ENCODE peak calls at places on chromosomes 11 and 22, in nine cellular contexts. One of them, this sample, is unnamed.

GRCh38 chr22:44773082-44773481 is 20.7 kb downstream of the ARHGAP8 start:
- DNase-seq in endothelial cell of umbilical vein: no peak
- DNase-seq in mammary epithelial cell: no peak
- DNase-seq in fibroblast of lung: no peak
- DNase-seq in MM.1S: no peak
- DNase-seq in HCT116: no peak
- DNase-seq in GM23338: no peak
- DNase-seq in neural progenitor cell: no peak
- DNase-seq in PC-3: no peak
- DNase-seq in this sample: no peak

GRCh38 chr11:114285599-114285998 is 10.6 kb upstream of the NNMT start:
- DNase-seq in endothelial cell of umbilical vein: no peak
- DNase-seq in mammary epithelial cell: no peak
- DNase-seq in fibroblast of lung: peak; percentile 77
- DNase-seq in MM.1S: no peak
- DNase-seq in HCT116: no peak
- DNase-seq in GM23338: peak; percentile 33
- DNase-seq in neural progenitor cell: no peak
- DNase-seq in PC-3: peak; percentile 87
- DNase-seq in this sample: no peak

GRCh38 chr11:125141686-125142535 is 22.6 kb upstream of the PKNOX2 start:
- DNase-seq in endothelial cell of umbilical vein: peak; percentile 52
- DNase-seq in mammary epithelial cell: no peak
- DNase-seq in fibroblast of lung: peak; percentile 16
- DNase-seq in MM.1S: peak; percentile 16
- DNase-seq in HCT116: no peak
- DNase-seq in GM23338: peak; percentile 94
- DNase-seq in neural progenitor cell: peak; percentile 90
- DNase-seq in PC-3: peak; percentile 63
- DNase-seq in this sample: peak; percentile 64

GRCh38 chr11:113896156-113896879 is 8.3 kb upstream of the HTR3B start:
- DNase-seq in endothelial cell of umbilical vein: peak; percentile 34
- DNase-seq in mammary epithelial cell: no peak
- DNase-seq in fibroblast of lung: peak; percentile 6
- DNase-seq in MM.1S: no peak
- DNase-seq in HCT116: peak; percentile 10
- DNase-seq in GM23338: peak; percentile 77
- DNase-seq in neural progenitor cell: peak; percentile 69
- DNase-seq in PC-3: peak; percentile 56
- DNase-seq in this sample: peak; percentile 29

GRCh38 chr22:43381693-43382092 is 30.1 kb upstream of the MPPED1 start:
- DNase-seq in endothelial cell of umbilical vein: no peak
- DNase-seq in mammary epithelial cell: no peak
- DNase-seq in fibroblast of lung: no peak
- DNase-seq in MM.1S: no peak
- DNase-seq in HCT116: no peak
- DNase-seq in GM23338: no peak
- DNase-seq in neural progenitor cell: no peak
- DNase-seq in PC-3: no peak
- DNase-seq in this sample: no peak

GRCh38 chr11:103091441-103091809 is 535 bp downstream of the DCUN1D5 start:
- DNase-seq in endothelial cell of umbilical vein: peak; percentile 34
- DNase-seq in mammary epithelial cell: peak; percentile 37
- DNase-seq in fibroblast of lung: peak; percentile 53
- DNase-seq in MM.1S: peak; percentile 50
- DNase-seq in HCT116: no peak
- DNase-seq in GM23338: peak; percentile 59
- DNase-seq in neural progenitor cell: peak; percentile 58
- DNase-seq in PC-3: peak; percentile 43
- DNase-seq in this sample: peak; percentile 62

GRCh38 chr11:57619331-57619730 is 21.8 kb downstream of the SERPING1 start:
- DNase-seq in endothelial cell of umbilical vein: no peak
- DNase-seq in mammary epithelial cell: no peak
- DNase-seq in fibroblast of lung: no peak
- DNase-seq in MM.1S: no peak
- DNase-seq in HCT116: peak; percentile 35
- DNase-seq in GM23338: peak; percentile 57
- DNase-seq in neural progenitor cell: no peak
- DNase-seq in PC-3: no peak
- DNase-seq in this sample: no peak

GRCh38 chr22:48475661-48476345 is 1351.9 kb downstream of the BRD1 start:
- DNase-seq in endothelial cell of umbilical vein: no peak
- DNase-seq in mammary epithelial cell: no peak
- DNase-seq in fibroblast of lung: no peak
- DNase-seq in MM.1S: no peak
- DNase-seq in HCT116: no peak
- DNase-seq in GM23338: no peak
- DNase-seq in neural progenitor cell: no peak
- DNase-seq in PC-3: no peak
- DNase-seq in this sample: no peak

GRCh38 chr11:12598330-12599256 is 75.6 kb upstream of the TEAD1 start:
- DNase-seq in endothelial cell of umbilical vein: peak; percentile 38
- DNase-seq in mammary epithelial cell: peak; percentile 60
- DNase-seq in fibroblast of lung: peak; percentile 76
- DNase-seq in MM.1S: peak; percentile 37
- DNase-seq in HCT116: no peak
- DNase-seq in GM23338: no peak
- DNase-seq in neural progenitor cell: no peak
- DNase-seq in PC-3: no peak
- DNase-seq in this sample: peak; percentile 51

GRCh38 chr11:122843281-122844150 is 5.2 kb downstream of the CRTAM start:
- DNase-seq in endothelial cell of umbilical vein: no peak
- DNase-seq in mammary epithelial cell: no peak
- DNase-seq in fibroblast of lung: no peak
- DNase-seq in MM.1S: no peak
- DNase-seq in HCT116: no peak
- DNase-seq in GM23338: no peak
- DNase-seq in neural progenitor cell: no peak
- DNase-seq in PC-3: no peak
- DNase-seq in this sample: no peak

DNA sequence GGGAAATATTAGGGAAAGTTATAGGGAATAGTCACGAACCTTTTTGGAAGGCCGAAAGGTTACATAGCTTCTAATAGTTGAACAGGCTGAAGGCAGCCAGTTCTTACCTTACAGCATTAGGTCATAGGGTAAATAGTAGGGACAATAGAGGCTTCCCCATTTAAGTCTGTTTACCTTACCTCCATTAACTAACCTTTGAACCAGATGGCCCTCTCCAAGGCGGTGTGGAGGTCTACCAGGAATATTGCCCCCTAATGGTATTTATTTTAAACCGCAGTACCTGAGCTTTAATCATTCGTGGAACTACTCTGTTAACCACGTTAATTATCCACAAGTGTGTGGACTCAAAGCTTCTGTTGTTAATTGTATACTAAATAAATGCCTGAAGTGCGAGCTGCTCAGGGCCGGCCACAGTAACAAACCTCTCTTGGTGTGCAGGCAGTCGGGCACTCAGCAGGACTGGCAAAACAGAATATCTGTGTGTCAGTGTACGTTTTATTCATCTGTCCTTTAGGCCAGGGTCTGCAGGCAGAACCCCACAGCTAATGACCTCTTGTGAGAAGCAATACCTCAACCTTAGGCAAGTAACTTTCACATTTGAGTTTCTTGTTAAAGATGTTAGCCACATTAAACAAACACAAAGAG is 81.7 kb downstream of the PRCP start:
- DNase-seq in endothelial cell of umbilical vein: no peak
- DNase-seq in mammary epithelial cell: no peak
- DNase-seq in fibroblast of lung: no peak
- DNase-seq in MM.1S: no peak
- DNase-seq in HCT116: no peak
- DNase-seq in GM23338: peak; percentile 72
- DNase-seq in neural progenitor cell: no peak
- DNase-seq in PC-3: no peak
- DNase-seq in this sample: no peak
- TF ChIP-seq CTCF in endothelial cell of umbilical vein: no peak
- TF ChIP-seq CTCF in mammary epithelial cell: no peak
- TF ChIP-seq CTCF in fibroblast of lung: no peak
- TF ChIP-seq CTCF in MM.1S: no peak
- TF ChIP-seq CTCF in HCT116: no peak
- TF ChIP-seq CTCF in GM23338: peak; percentile 26
- TF ChIP-seq CTCF in neural progenitor cell: peak; percentile 33
- TF ChIP-seq CTCF in PC-3: peak; percentile 23
- TF ChIP-seq CTCF in this sample: no peak

GRCh38 chr11:130120045-130120444 is 39.5 kb upstream of the ST14 start:
- DNase-seq in endothelial cell of umbilical vein: no peak
- DNase-seq in mammary epithelial cell: no peak
- DNase-seq in fibroblast of lung: no peak
- DNase-seq in MM.1S: no peak
- DNase-seq in HCT116: no peak
- DNase-seq in GM23338: no peak
- DNase-seq in neural progenitor cell: no peak
- DNase-seq in PC-3: no peak
- DNase-seq in this sample: no peak
- H3K36me3 ChIP-seq in endothelial cell of umbilical vein: peaks cover 10% of the 10 kb centered on the region
- H3K36me3 ChIP-seq in mammary epithelial cell: peaks cover 18% of the 10 kb centered on the region
- H3K36me3 ChIP-seq in fibroblast of lung: peaks cover 8% of the 10 kb centered on the region
- H3K36me3 ChIP-seq in MM.1S: no peaks in the 10 kb centered on the region
- H3K36me3 ChIP-seq in HCT116: peaks cover 6% of the 10 kb centered on the region
- H3K36me3 ChIP-seq in GM23338: peaks cover 22% of the 10 kb centered on the region
- H3K36me3 ChIP-seq in neural progenitor cell: peaks cover 3% of the 10 kb centered on the region
- H3K36me3 ChIP-seq in PC-3: peaks cover 39% of the 10 kb centered on the region
- H3K36me3 ChIP-seq in this sample: peaks cover 41% of the 10 kb centered on the region

DNA sequence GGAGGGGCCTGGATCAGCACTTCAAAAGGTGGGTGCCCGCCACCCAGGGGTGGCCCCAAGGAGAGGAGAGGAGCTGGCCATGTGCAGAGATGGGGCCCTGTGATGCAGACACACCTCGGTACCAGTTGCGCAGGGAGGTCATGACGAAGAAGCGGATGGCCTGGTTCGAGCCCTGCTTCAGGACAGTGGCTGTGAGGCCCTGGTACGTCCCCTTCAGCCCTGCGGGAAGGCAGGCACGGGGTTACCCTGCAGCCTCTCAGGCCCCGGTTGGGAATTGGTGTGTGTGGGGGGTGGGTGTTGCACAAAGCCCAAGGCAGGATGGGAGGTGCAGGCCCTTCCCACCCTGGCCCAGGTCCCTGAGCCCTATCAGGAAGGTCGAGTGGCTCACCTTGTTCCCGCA is 1.8 kb downstream of the SLC25A1 start:
- DNase-seq in endothelial cell of umbilical vein: no peak
- DNase-seq in mammary epithelial cell: no peak
- DNase-seq in fibroblast of lung: no peak
- DNase-seq in MM.1S: no peak
- DNase-seq in HCT116: no peak
- DNase-seq in GM23338: no peak
- DNase-seq in neural progenitor cell: peak; percentile 6
- DNase-seq in PC-3: no peak
- DNase-seq in this sample: no peak
- H3K4me2 ChIP-seq in endothelial cell of umbilical vein: no peak overlapping the region
- H3K4me2 ChIP-seq in mammary epithelial cell: peak overlapping the region; percentile 99
- H3K4me2 ChIP-seq in fibroblast of lung: peak overlapping the region; percentile 85
- H3K4me2 ChIP-seq in MM.1S: no peak overlapping the region
- H3K4me2 ChIP-seq in HCT116: peak overlapping the region; percentile 95
- H3K4me2 ChIP-seq in GM23338: peak overlapping the region; percentile 96
- H3K4me2 ChIP-seq in neural progenitor cell: no peak overlapping the region
- H3K4me2 ChIP-seq in PC-3: peak overlapping the region; percentile 90
- H3K4me2 ChIP-seq in this sample: peak overlapping the region; percentile 82

DNA sequence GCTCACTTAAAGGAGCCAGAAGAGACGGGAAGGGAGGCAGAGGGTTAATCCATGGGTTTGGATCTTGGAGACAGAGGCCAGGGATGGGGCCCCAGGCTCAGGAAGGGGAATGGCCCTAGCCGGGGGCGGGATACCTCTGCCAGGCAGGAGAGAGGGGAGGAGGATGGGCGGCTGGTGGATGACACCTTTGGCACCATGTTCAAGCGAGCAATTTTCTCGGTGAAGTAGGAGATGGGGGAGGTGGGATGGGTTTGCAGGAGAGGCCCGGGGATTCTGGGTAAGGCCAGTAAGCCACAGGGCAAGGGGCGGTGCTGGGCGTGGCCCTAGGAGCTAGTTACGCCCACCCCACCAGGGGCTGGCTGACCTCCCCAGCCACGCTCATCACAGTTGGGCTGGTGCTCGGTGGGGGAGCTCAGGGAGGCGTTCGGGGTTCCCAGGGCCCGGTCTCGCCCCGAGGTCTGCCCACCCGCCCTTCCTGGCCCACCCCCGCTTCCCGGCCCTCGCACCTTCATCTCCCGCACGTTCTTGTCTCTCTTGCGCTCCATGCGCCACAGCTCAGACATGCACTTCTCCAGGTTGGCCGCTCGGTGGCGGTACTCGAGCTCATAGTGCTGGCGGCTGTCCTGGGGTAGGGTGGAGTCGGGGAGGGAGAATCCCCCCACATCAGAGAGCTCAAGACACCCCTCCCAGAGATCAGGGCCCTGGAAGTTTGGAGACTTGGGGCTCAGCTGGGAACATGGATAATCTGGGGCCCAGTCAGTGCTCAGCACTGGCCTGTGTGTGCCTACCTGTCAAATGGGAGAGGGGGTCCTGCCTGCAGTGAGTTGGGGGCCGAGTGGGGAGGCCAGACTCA is 12.7 kb downstream of the BAIAP2L2 start:
- DNase-seq in endothelial cell of umbilical vein: peak; percentile 12
- DNase-seq in mammary epithelial cell: no peak
- DNase-seq in fibroblast of lung: no peak
- DNase-seq in MM.1S: no peak
- DNase-seq in HCT116: peak; percentile 15
- DNase-seq in GM23338: peak; percentile 94
- DNase-seq in neural progenitor cell: peak; percentile 86
- DNase-seq in PC-3: no peak
- DNase-seq in this sample: no peak
- TF ChIP-seq CTCF in endothelial cell of umbilical vein: peak; percentile 36
- TF ChIP-seq CTCF in mammary epithelial cell: peak; percentile 26
- TF ChIP-seq CTCF in fibroblast of lung: peak; percentile 60
- TF ChIP-seq CTCF in MM.1S: no peak
- TF ChIP-seq CTCF in HCT116: peak; percentile 47
- TF ChIP-seq CTCF in GM23338: peak; percentile 73
- TF ChIP-seq CTCF in neural progenitor cell: peak; percentile 70
- TF ChIP-seq CTCF in PC-3: no peak
- TF ChIP-seq CTCF in this sample: no peak

DNA sequence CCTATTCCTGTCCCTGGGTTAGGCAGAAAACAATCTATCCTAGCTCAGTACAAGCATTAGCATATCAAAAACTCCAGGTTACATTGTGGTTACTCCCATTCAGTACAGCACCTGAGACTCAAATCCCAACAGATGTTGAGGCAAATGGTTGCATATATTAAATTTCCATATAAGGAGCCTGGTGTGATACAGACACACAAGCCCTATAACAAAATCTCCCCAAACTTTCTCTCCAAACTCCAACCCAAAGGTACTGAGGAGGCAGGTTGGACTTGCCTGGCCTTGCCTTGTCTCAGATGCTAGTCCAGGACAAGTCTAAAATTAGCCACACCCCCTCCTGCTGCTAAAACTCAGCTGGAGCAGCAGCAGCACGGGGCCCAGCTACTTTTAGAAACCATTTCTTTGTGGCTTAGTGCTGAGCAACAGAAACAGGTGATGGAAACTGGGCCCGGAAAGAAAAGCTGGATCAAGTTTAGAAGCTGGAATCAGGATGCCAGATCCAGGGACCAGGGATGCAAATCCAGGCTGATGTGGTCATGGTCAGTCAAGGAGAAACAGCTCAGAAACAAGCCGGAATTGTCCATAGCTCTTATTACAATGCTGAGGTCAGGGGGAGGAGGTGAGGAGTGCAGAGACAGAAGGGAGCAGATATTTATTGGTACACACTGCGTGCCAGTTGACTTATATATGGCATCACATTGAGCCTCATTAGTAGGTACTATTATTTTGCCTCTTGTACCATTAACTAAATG is 73.7 kb upstream of the AMOTL1 start:
- DNase-seq in endothelial cell of umbilical vein: no peak
- DNase-seq in mammary epithelial cell: peak; percentile 78
- DNase-seq in fibroblast of lung: no peak
- DNase-seq in MM.1S: peak; percentile 49
- DNase-seq in HCT116: no peak
- DNase-seq in GM23338: no peak
- DNase-seq in neural progenitor cell: no peak
- DNase-seq in PC-3: no peak
- DNase-seq in this sample: no peak
- H3K36me3 ChIP-seq in endothelial cell of umbilical vein: no peaks in the 10 kb centered on the region
- H3K36me3 ChIP-seq in mammary epithelial cell: no peaks in the 10 kb centered on the region
- H3K36me3 ChIP-seq in fibroblast of lung: no peaks in the 10 kb centered on the region
- H3K36me3 ChIP-seq in MM.1S: no peaks in the 10 kb centered on the region
- H3K36me3 ChIP-seq in HCT116: no peaks in the 10 kb centered on the region
- H3K36me3 ChIP-seq in GM23338: no peaks in the 10 kb centered on the region
- H3K36me3 ChIP-seq in neural progenitor cell: no peaks in the 10 kb centered on the region
- H3K36me3 ChIP-seq in PC-3: no peaks in the 10 kb centered on the region
- H3K36me3 ChIP-seq in this sample: no peaks in the 10 kb centered on the region

This sample was measured in DND-41.